ENCODE peak calls at places on chromosomes 7 and 10, in six cellular contexts. G is A172, B is hypothalamus, R is MCF 10A, K is neural progenitor cell, A is HS-27A. U is an unnamed sample.

GRCh38 chr7:46545790-46546189 is 624.7 kb upstream of the IGFBP3 start:
- DNase-seq in K (no peak), B (no peak), A (peak; percentile 63), G (peak; percentile 89), R (peak; percentile 79), U (no peak)

GRCh38 chr7:1586827-1587705 is 17.2 kb upstream of the PSMG3 start:
- DNase-seq in G (no peak), K (no peak), A (no peak), B (no peak), R (no peak), U (peak; percentile 52)

GRCh38 chr10:95214793-95215192 is 20.8 kb downstream of the ACSM6 start:
- DNase-seq in K (no peak), B (no peak), A (no peak), R (peak; percentile 43), G (peak; percentile 54), U (no peak)

GRCh38 chr7:16630654-16631053 is 14.9 kb downstream of the ANKMY2 start:
- DNase-seq in G (no peak), R (no peak), A (no peak), K (peak; percentile 45), B (no peak), U (peak; percentile 14)

GRCh38 chr7:157719008-157719682 is 382.3 kb downstream of the DNAJB6 start:
- DNase-seq in A (no peak), K (no peak), R (no peak), G (no peak), B (no peak), U (peak; percentile 47)

GRCh38 chr10:6464862-6465430 is 115.1 kb downstream of the PRKCQ start:
- DNase-seq in A (no peak), G (no peak), R (no peak), B (no peak), K (no peak), U (no peak)

GRCh38 chr10:79350407-79351154 is 3.3 kb downstream of the PPIF start:
- DNase-seq in A (no peak), G (no peak), B (no peak), K (no peak), R (no peak), U (peak; percentile 25)

GRCh38 chr7:16515785-16516685 is 10.6 kb upstream of the LRRC72 start:
- DNase-seq in A (no peak), G (no peak), R (no peak), B (no peak), K (no peak), U (no peak)

GRCh38 chr7:116138202-116138801 is 72.0 kb upstream of the TES start:
- DNase-seq in A (no peak), B (no peak), G (peak; percentile 69), R (peak; percentile 72), K (peak; percentile 60), U (peak; percentile 13)

GRCh38 chr10:30984563-30985328 is 46.9 kb downstream of the ZNF438 start:
- DNase-seq in G (peak; percentile 59), A (no peak), R (peak; percentile 70), K (no peak), B (no peak), U (no peak)

GRCh38 chr10:45487738-45488137 is 113.7 kb downstream of the ALOX5 start:
- DNase-seq in A (no peak), B (no peak), R (no peak), K (no peak), G (no peak), U (no peak)

GRCh38 chr7:30896783-30897617 is 14.7 kb upstream of the AQP1 start:
- DNase-seq in K (no peak), A (no peak), R (no peak), G (no peak), B (no peak), U (no peak)

GRCh38 chr7:155816192-155816508 is 3.9 kb upstream of the SHH start:
- DNase-seq in R (no peak), B (no peak), A (no peak), K (no peak), G (no peak), U (peak; percentile 50)

GRCh38 chr7:126657599-126658358 is 595.0 kb downstream of the GRM8 start:
- DNase-seq in K (no peak), A (no peak), B (no peak), G (no peak), R (no peak), U (no peak)

GRCh38 chr10:119209050-119209735 is 1.8 kb downstream of the GRK5 start:
- DNase-seq in A (no peak), G (peak; percentile 50), K (peak; percentile 83), B (peak; percentile 14), R (peak; percentile 54), U (peak; percentile 86)

GRCh38 chr10:129694184-129694583 is 227.1 kb downstream of the MGMT start:
- DNase-seq in G (no peak), A (no peak), K (no peak), B (no peak), R (no peak), U (no peak)

GRCh38 chr7:133051066-133051465 is 30.8 kb downstream of the CHCHD3 start:
- DNase-seq in A (no peak), G (no peak), K (peak; percentile 35), B (no peak), R (peak; percentile 4), U (peak; percentile 22)

GRCh38 chr7:28618383-28618782 is 206.1 kb downstream of the CREB5 start:
- DNase-seq in A (no peak), K (no peak), B (no peak), G (no peak), R (no peak), U (no peak)

GRCh38 chr7:82417898-82418297 is 25.7 kb downstream of the CACNA2D1 start:
- DNase-seq in R (no peak), G (no peak), K (no peak), A (no peak), B (no peak), U (no peak)

GRCh38 chr7:112192236-112193154 is 13.7 kb downstream of the DOCK4 start:
- DNase-seq in B (no peak), R (peak; percentile 72), A (no peak), K (no peak), G (peak; percentile 89), U (no peak)

GRCh38 chr10:131155218-131155902 is 156.2 kb downstream of the TCERG1L start:
- DNase-seq in G (no peak), A (no peak), R (no peak), K (no peak), B (no peak), U (no peak)

GRCh38 chr10:21943633-21944265 is 59.8 kb downstream of the DNAJC1 start:
- DNase-seq in K (no peak), B (no peak), A (no peak), G (no peak), R (peak; percentile 26), U (no peak)